ENCODE peak calls at places on chromosomes 13 and 19, in eight cellular contexts. Q is cardiac muscle cell, Y is heart left ventricle, X is transverse colon, T is fibroblast of lung, C is IMR-90, U is tibial artery, A is astrocyte. D is an unnamed sample. For H3K4me1 and H3K9me3, the result is how much of the 10 kb centered on the place peaks cover.

GRCh38 chr13:95573226-95573625 is 20.7 kb downstream of the CLDN10 start:
- DNase-seq in U (no peak), T (peak), X (no peak), Q (no peak), Y (no peak), C (peak), A (no peak), D (no peak)

GRCh38 chr13:45749026-45749759 is 47.1 kb downstream of the CBY2 start:
- DNase-seq in Y (no peak), A (no peak), Q (no peak), T (no peak), C (no peak), X (no peak), U (no peak), D (no peak)

GRCh38 chr13:37295046-37295445 is 189.6 kb upstream of the CSNK1A1L start:
- DNase-seq in U (peak), T (no peak), X (no peak), Q (no peak), C (no peak), A (peak), Y (peak), D (no peak)

GRCh38 chr13:45564108-45564507 is 51.4 kb downstream of the ERICH6B start:
- DNase-seq in A (peak), Y (no peak), X (no peak), C (peak), T (peak), Q (peak), U (no peak), D (no peak)

GRCh38 chr13:78168981-78169380 is 250.3 kb upstream of the EDNRB start:
- DNase-seq in T (no peak), C (no peak), Q (no peak), A (no peak), X (no peak), Y (no peak), U (no peak), D (no peak)

GRCh38 chr13:107375701-107376350 is 807.9 kb upstream of the ARGLU1 start:
- DNase-seq in A (peak), Q (no peak), U (no peak), Y (no peak), X (no peak), T (no peak), C (no peak), D (no peak)

GRCh38 chr13:41196620-41197019 is 2.3 kb upstream of the KBTBD7 start:
- DNase-seq in X (no peak), Y (no peak), C (no peak), T (no peak), A (no peak), U (no peak), Q (no peak), D (no peak)

GRCh38 chr13:59776924-59777690 is 386.6 kb downstream of the DIAPH3 start:
- DNase-seq in U (no peak), T (peak), Y (no peak), A (peak), C (peak), X (no peak), Q (no peak), D (no peak)

GRCh38 chr13:36413161-36413560 is 19.1 kb upstream of the CCNA1 start:
- DNase-seq in U (no peak), Y (no peak), X (no peak), Q (no peak), C (no peak), A (no peak), T (no peak), D (no peak)

GRCh38 chr13:34430294-34430693 is 511.8 kb upstream of the NBEA start:
- DNase-seq in C (peak), T (no peak), Y (no peak), X (no peak), A (peak), Q (no peak), U (no peak), D (no peak)

GRCh38 chr19:54431255-54431838 is 16.1 kb downstream of the TTYH1 start:
- DNase-seq in X (peak), Y (peak), U (no peak), A (peak), Q (no peak), C (peak), T (no peak), D (no peak)

GRCh38 chr13:95536629-95537241 is 15.8 kb upstream of the CLDN10 start:
- DNase-seq in Y (no peak), Q (peak), C (peak), A (no peak), T (peak), U (no peak), X (no peak), D (no peak)

GRCh38 chr19:58261968-58262921 is 16.5 kb upstream of the ZNF8 start:
- DNase-seq in C (no peak), A (no peak), T (peak), Y (no peak), Q (no peak), U (no peak), X (no peak), D (no peak)

GRCh38 chr19:10643968-10644290 is 10.2 kb upstream of the ILF3 start:
- DNase-seq in U (no peak), C (no peak), A (no peak), Q (no peak), X (no peak), T (no peak), Y (no peak), D (no peak)

GRCh38 chr13:114032121-114032799 is 58.4 kb upstream of the C13orf46 start:
- DNase-seq in Q (no peak), X (no peak), C (peak), A (peak), T (peak), Y (no peak), U (no peak), D (no peak)

GRCh38 chr13:94009696-94010095 is 469.8 kb downstream of the DCT start:
- DNase-seq in Y (no peak), U (no peak), C (peak), A (peak), X (no peak), Q (no peak), T (peak), D (no peak)

GRCh38 chr19:43779820-43780219 is 953 bp downstream of the KCNN4 start:
- DNase-seq in Q (no peak), T (no peak), X (no peak), C (no peak), A (no peak), U (no peak), Y (no peak), D (peak)

GRCh38 chr13:45575146-45575829 is 40.3 kb downstream of the ERICH6B start:
- DNase-seq in U (no peak), Q (no peak), X (no peak), A (no peak), T (no peak), Y (no peak), C (no peak), D (no peak)

GRCh38 chr13:23506821-23507210 is 63.4 kb upstream of the TNFRSF19 start:
- DNase-seq in U (no peak), Y (no peak), C (peak), X (no peak), A (peak), Q (peak), T (peak), D (no peak)

GRCh38 chr19:49119411-49120324 is at the start of gene PPFIA3:
- DNase-seq in X (peak), T (peak), C (peak), Y (peak), U (peak), Q (peak), A (peak), D (peak)

GRCh38 chr13:107835339-107836018 is 379.9 kb downstream of the LIG4 start:
- DNase-seq in U (no peak), Q (no peak), A (peak), X (no peak), C (peak), Y (no peak), T (peak), D (no peak)

GRCh38 chr19:35792312-35792711 is 16.9 kb downstream of the ARHGAP33 start:
- DNase-seq in Q (no peak), U (no peak), T (no peak), A (no peak), X (no peak), C (no peak), Y (no peak), D (no peak)

GRCh38 chr19:35792888-35793287 is 17.5 kb downstream of the ARHGAP33 start:
- DNase-seq in A (no peak), C (no peak), X (no peak), T (no peak), U (no peak), Y (no peak), Q (no peak), D (no peak)

GRCh38 chr19:35789978-35790944 is 14.9 kb downstream of the ARHGAP33 start:
- DNase-seq in U (no peak), Y (no peak), C (no peak), T (no peak), A (no peak), Q (no peak), X (no peak), D (no peak)

GRCh38 chr19:35791814-35792279 is 16.5 kb downstream of the ARHGAP33 start:
- DNase-seq in U (no peak), T (no peak), Y (no peak), C (no peak), Q (no peak), X (no peak), A (no peak), D (no peak)

DNA sequence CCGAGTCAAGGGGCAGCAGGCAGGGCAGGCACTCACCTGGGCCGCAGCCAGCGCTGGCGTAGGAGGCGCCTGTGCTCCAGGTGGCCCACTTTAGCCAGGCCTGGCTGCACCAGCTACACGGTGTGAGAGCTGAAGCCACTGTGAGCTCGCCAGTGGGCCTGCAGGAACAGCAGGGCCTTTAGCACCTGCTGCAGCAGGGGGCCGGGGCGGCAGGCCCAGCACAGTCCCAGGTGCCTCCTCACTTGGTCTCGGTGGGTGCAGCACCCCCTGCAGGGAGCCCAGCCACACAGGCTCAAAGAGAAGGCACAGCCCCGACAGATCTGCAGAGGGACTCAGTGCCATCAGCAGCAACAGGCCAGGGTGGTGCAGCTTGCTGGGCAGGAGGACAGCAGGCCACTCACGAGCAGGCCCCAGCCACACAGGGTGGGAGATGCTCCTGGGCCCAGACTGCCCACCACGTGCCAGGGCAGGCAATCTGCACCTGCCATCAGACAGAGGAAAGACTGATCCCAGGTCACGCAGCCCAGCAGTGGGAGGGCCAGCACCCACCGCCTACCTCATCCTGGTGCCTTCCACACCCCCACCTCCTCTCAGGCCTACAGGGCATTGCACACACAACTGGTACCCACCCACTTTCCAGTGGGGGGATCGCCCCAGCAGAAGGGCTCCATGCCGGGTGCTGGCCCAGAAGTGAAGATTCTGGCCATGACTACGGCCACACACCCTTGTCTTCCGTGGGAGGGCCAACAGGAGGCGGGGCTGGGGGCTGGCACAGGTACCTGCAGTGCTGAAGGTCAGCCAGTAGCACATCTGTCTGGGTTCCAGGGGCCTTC is 15.8 kb downstream of the ARHGAP33 start:
- DNase-seq in A (no peak), Y (no peak), X (no peak), C (no peak), T (no peak), Q (no peak), U (no peak), D (no peak)
- TF ChIP-seq CTCF in A (no peak), Y (no peak), X (no peak), C (peak), T (no peak), Q (no peak), U (no peak), D (no peak)

GRCh38 chr13:97296740-97297139 is 74.6 kb downstream of the MBNL2 start:
- DNase-seq in A (no peak), C (no peak), T (no peak), X (no peak), Y (no peak), U (no peak), Q (no peak), D (no peak)
- H3K4me1 ChIP-seq in A (under half), C (under half), T (under half), X (under half), Y (half or more), U (half or more), Q (under half), D (under half)

GRCh38 chr19:40035996-40036395 is 20.0 kb downstream of the ZNF780B start:
- DNase-seq in C (peak), Q (no peak), X (no peak), U (no peak), Y (no peak), T (peak), A (peak), D (no peak)
- H3K9me3 ChIP-seq in C (half or more), Q (under half), X (half or more), U (half or more), Y (under half), T (under half), A (under half), D (half or more)

GRCh38 chr19:42324655-42325307 is 654 bp upstream of the MEGF8 start:
- DNase-seq in U (no peak), T (no peak), A (no peak), C (no peak), X (peak), Q (no peak), Y (no peak), D (peak)
- TF ChIP-seq CTCF in U (no peak), T (peak), A (no peak), C (no peak), X (no peak), Q (no peak), Y (no peak), D (no peak)

GRCh38 chr13:97318532-97318931 is 96.4 kb downstream of the MBNL2 start:
- DNase-seq in C (peak), A (no peak), Q (no peak), X (no peak), Y (no peak), U (no peak), T (peak), D (no peak)

GRCh38 chr13:97319088-97319487 is 97.0 kb downstream of the MBNL2 start:
- DNase-seq in Y (peak), U (no peak), C (peak), T (peak), A (no peak), X (no peak), Q (no peak), D (no peak)

GRCh38 chr13:97317933-97318332 is 95.8 kb downstream of the MBNL2 start:
- DNase-seq in T (no peak), U (no peak), X (no peak), Q (no peak), Y (no peak), C (no peak), A (no peak), D (no peak)

GRCh38 chr13:97313481-97313880 is 91.3 kb downstream of the MBNL2 start:
- DNase-seq in Q (no peak), X (no peak), C (no peak), A (no peak), T (no peak), Y (no peak), U (no peak), D (no peak)

DNA sequence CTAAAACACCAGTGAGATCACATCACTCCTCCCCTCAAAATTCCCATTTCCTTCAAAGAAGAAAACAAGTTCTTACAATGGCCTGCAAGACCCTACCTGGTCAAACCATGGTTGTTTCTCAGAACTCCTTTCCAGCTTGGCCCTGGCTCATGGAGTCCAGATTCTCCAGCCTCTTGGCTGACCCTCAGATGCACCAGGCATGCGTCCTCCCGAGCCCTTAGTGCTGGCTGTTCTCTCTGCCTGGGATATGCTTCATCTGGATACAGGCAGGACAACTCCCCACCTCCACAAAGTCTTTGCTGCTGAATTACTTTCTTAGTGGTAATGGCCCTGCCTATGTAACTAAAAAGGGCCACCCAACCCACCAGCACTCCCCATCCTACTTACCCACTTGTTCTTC is 94.3 kb downstream of the MBNL2 start:
- DNase-seq in X (no peak), Q (no peak), U (no peak), C (no peak), A (no peak), T (no peak), Y (peak), D (no peak)
- H3K4me1 ChIP-seq in X (under half), Q (under half), U (half or more), C (under half), A (under half), T (under half), Y (half or more), D (under half)

GRCh38 chr19:56525214-56525860 is 13.4 kb upstream of the ZFP28 start:
- DNase-seq in A (no peak), T (no peak), U (no peak), Q (no peak), Y (no peak), X (no peak), C (no peak), D (no peak)
- H3K9me3 ChIP-seq in A (half or more), T (under half), U (half or more), Q (under half), Y (half or more), X (half or more), C (half or more), D (half or more)

GRCh38 chr13:98774776-98775175 is 22.3 kb upstream of the SLC15A1 start:
- DNase-seq in A (no peak), Y (no peak), T (no peak), X (no peak), C (no peak), Q (no peak), U (no peak), D (no peak)

GRCh38 chr13:98771838-98772611 is 19.6 kb upstream of the SLC15A1 start:
- DNase-seq in C (no peak), A (no peak), Y (no peak), T (no peak), Q (no peak), U (no peak), X (no peak), D (no peak)

GRCh38 chr13:98773921-98774320 is 21.4 kb upstream of the SLC15A1 start:
- DNase-seq in A (no peak), T (no peak), U (no peak), Y (no peak), X (no peak), C (no peak), Q (no peak), D (no peak)

GRCh38 chr13:98775386-98775785 is 22.9 kb upstream of the SLC15A1 start:
- DNase-seq in Q (no peak), C (no peak), A (no peak), X (no peak), U (no peak), Y (no peak), T (no peak), D (no peak)

GRCh38 chr13:98773053-98773452 is 20.6 kb upstream of the SLC15A1 start:
- DNase-seq in Y (no peak), C (no peak), T (no peak), X (no peak), A (no peak), Q (no peak), U (no peak), D (no peak)
- TF ChIP-seq CTCF in Y (no peak), C (no peak), T (no peak), X (no peak), A (no peak), Q (peak), U (no peak), D (no peak)

GRCh38 chr13:44308352-44308751 is 65.3 kb upstream of the SERP2 start:
- DNase-seq in C (no peak), U (no peak), Q (no peak), A (no peak), T (no peak), Y (no peak), X (no peak), D (no peak)
- H3K4me1 ChIP-seq in C (under half), U (half or more), Q (under half), A (half or more), T (under half), Y (half or more), X (under half), D (under half)

GRCh38 chr13:90706631-90707030 is 640.9 kb upstream of the MIR17HG start:
- DNase-seq in A (no peak), Y (no peak), C (no peak), Q (no peak), X (no peak), T (no peak), U (no peak), D (no peak)
- H3K9me3 ChIP-seq in A (under half), Y (under half), C (under half), Q (under half), X (under half), T (under half), U (under half), D (under half)

D was measured in mucosa of descending colon.